ENCODE peak calls at places on chromosomes 5 and 9, in six cellular contexts. E is CD8-positive, alpha-beta memory T cell; K is trophoblast cell; U is heart right ventricle; A is AG04450; S is CD4-positive, CD25-positive, alpha-beta regulatory T cell. T is an unnamed sample. For H3K27me3, the result is how much of the 10 kb centered on the place peaks cover.

GRCh38 chr9:14538529-14538928 is 154.7 kb downstream of the ZDHHC21 start:
- DNase-seq in E (no peak), K (peak), U (no peak), A (no peak), S (no peak), T (no peak)

GRCh38 chr9:100108572-100108971 is 9.5 kb downstream of the INVS start:
- DNase-seq in E (no peak), K (no peak), U (no peak), A (no peak), S (no peak), T (no peak)

GRCh38 chr9:3047912-3048311 is 204.0 kb upstream of the PUM3 start:
- DNase-seq in E (no peak), K (no peak), U (no peak), A (no peak), S (no peak), T (no peak)

GRCh38 chr9:21728781-21729180 is 73.7 kb upstream of the MTAP start:
- DNase-seq in E (no peak), K (no peak), U (no peak), A (no peak), S (no peak), T (no peak)

GRCh38 chr9:137435980-137436760 is 5.0 kb downstream of the ENTPD8 start:
- DNase-seq in E (no peak), K (peak), U (no peak), A (no peak), S (no peak), T (peak)

GRCh38 chr5:92769986-92770385 is 811.0 kb downstream of the NR2F1-AS1 start:
- DNase-seq in E (no peak), K (peak), U (no peak), A (peak), S (no peak), T (no peak)

GRCh38 chr5:178203670-178204204 is 596 bp upstream of the HNRNPAB start:
- DNase-seq in E (no peak), K (no peak), U (no peak), A (no peak), S (no peak), T (no peak)

GRCh38 chr9:89802809-89803355 is 198.1 kb downstream of the GADD45G start:
- DNase-seq in E (no peak), K (no peak), U (peak), A (no peak), S (no peak), T (no peak)

GRCh38 chr5:159092288-159092687 is 7.4 kb downstream of the EBF1 start:
- DNase-seq in E (no peak), K (no peak), U (no peak), A (no peak), S (no peak), T (no peak)

GRCh38 chr5:173812811-173813550 is 75.2 kb upstream of the CPEB4 start:
- DNase-seq in E (no peak), K (no peak), U (no peak), A (no peak), S (no peak), T (no peak)

GRCh38 chr5:177370488-177371119 is 12.9 kb downstream of the RGS14 start:
- DNase-seq in E (peak), K (peak), U (peak), A (peak), S (no peak), T (peak)

GRCh38 chr5:33938881-33939280 is 2.7 kb downstream of the RXFP3 start:
- DNase-seq in E (no peak), K (no peak), U (no peak), A (no peak), S (no peak), T (no peak)

GRCh38 chr5:38257236-38258036 is 923 bp upstream of the EGFLAM start:
- DNase-seq in E (no peak), K (no peak), U (no peak), A (no peak), S (no peak), T (peak)

GRCh38 chr9:136570916-136571315 is 25.1 kb upstream of the NOTCH1 start:
- DNase-seq in E (no peak), K (no peak), U (no peak), A (no peak), S (no peak), T (no peak)

GRCh38 chr9:89523948-89524347 is 26.0 kb upstream of the SEMA4D start:
- DNase-seq in E (peak), K (no peak), U (no peak), A (no peak), S (peak), T (no peak)

GRCh38 chr5:145689235-145689634 is 145.9 kb downstream of the PRELID2 start:
- DNase-seq in E (no peak), K (no peak), U (no peak), A (no peak), S (no peak), T (no peak)

GRCh38 chr9:94076557-94076956 is 7.7 kb upstream of the PTPDC1 start:
- DNase-seq in E (no peak), K (no peak), U (no peak), A (no peak), S (no peak), T (no peak)

GRCh38 chr5:105145152-105145551 is 1582.6 kb upstream of the NUDT12 start:
- DNase-seq in E (no peak), K (no peak), U (no peak), A (no peak), S (no peak), T (no peak)

GRCh38 chr9:4442806-4443205 is 47.5 kb upstream of the SLC1A1 start:
- DNase-seq in E (no peak), K (peak), U (no peak), A (no peak), S (no peak), T (no peak)

GRCh38 chr5:50962934-50963646 is 296.7 kb downstream of the PARP8 start:
- DNase-seq in E (peak), K (peak), U (peak), A (no peak), S (peak), T (peak)

GRCh38 chr5:158843305-158843704 is 256.4 kb downstream of the EBF1 start:
- DNase-seq in E (no peak), K (no peak), U (no peak), A (no peak), S (no peak), T (peak)

DNA sequence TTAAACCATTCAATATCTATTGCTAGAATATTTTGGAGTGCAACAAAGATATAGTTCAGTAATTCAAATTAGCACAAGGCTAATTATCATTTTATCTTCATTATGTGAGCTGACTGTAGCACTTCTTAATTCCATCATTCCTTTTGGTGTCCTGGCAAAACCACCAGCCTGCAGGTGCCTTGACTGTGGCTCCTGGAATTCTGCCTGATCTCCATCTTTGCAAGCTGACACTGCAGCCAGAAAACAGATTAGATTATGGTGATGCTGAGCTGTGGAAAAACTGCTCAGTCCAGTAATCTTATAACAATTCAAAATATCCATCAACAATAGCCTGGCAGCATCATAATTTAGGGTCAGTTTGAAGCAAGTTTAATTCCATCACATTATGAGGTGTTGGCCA is 919.5 kb downstream of the DTWD2 start:
- DNase-seq in E (no peak), K (no peak), U (no peak), A (no peak), S (no peak), T (no peak)
- H3K4me3 ChIP-seq in E (no peak), K (no peak), U (no peak), A (no peak), S (no peak), T (no peak)

GRCh38 chr5:1013238-1013947 is 4.8 kb downstream of the NKD2 start:
- DNase-seq in E (no peak), K (no peak), U (no peak), A (no peak), S (no peak), T (no peak)
- H3K27me3 ChIP-seq in E (under half), K (under half), U (under half), A (under half), S (under half), T (under half)

GRCh38 chr9:7976856-7977255 is 177.3 kb upstream of the DMAC1 start:
- DNase-seq in E (no peak), K (no peak), U (no peak), A (no peak), S (no peak), T (no peak)
- H3K4me3 ChIP-seq in E (peak), K (no peak), U (no peak), A (no peak), S (peak), T (no peak)

GRCh38 chr9:131803758-131804411 is 64.0 kb upstream of the RAPGEF1 start:
- DNase-seq in E (no peak), K (no peak), U (no peak), A (no peak), S (no peak), T (no peak)

GRCh38 chr9:131800885-131801284 is 61.0 kb upstream of the RAPGEF1 start:
- DNase-seq in E (no peak), K (no peak), U (no peak), A (no peak), S (no peak), T (no peak)

GRCh38 chr9:131800366-131800765 is 60.5 kb upstream of the RAPGEF1 start:
- DNase-seq in E (no peak), K (no peak), U (no peak), A (no peak), S (no peak), T (no peak)

GRCh38 chr9:131799177-131799823 is 59.4 kb upstream of the RAPGEF1 start:
- DNase-seq in E (peak), K (no peak), U (peak), A (no peak), S (peak), T (peak)

DNA sequence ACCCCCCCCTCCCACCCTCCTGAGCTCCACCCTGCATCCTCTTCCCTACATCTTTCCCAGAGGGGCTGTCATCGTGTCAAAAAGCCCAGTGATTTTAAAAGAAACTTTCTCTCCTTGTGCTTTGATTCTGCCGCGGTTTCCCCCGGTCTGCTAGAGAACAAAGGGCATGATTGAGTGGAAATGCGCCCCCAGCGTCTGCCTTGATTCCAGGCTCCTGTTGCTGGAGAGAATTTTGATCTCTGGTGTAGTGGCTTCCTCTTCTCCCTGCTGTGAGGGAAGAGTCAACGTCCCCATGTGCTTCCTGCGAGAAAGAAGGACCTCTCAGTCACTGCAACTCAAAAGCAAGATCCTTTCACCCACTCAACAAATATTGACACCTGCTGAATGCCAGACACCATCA is 61.9 kb upstream of the RAPGEF1 start:
- DNase-seq in E (no peak), K (no peak), U (no peak), A (no peak), S (no peak), T (no peak)
- H3K27me3 ChIP-seq in E (under half), K (under half), U (half or more), A (under half), S (under half), T (under half)

GRCh38 chr5:170275376-170275994 is 22.1 kb downstream of the LCP2 start:
- DNase-seq in E (peak), K (peak), U (no peak), A (no peak), S (peak), T (no peak)
- H3K4me3 ChIP-seq in E (peak), K (no peak), U (no peak), A (no peak), S (peak), T (no peak)

DNA sequence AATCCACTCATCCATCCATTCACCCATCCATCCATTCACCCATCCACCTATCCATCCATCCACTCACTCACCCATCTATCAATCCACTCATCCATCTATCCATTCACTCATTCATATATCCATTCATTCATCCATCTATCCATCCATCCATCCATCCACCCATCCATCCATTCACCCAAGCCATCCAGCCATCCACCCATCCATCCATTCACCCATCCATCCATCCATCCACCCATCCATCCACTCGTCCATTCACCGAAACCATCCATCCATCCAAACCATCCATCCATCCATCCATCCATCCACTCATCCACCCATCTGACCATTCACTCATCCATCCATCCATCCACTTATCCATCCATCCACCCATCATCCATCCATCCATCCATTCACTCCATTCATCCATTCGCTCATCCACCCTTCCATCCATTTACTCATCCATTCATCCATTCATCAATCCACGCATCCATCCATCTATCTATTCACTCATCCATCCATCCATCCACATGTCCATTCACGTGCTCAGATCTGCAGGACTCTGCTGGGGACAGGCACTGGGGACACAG is 6.6 kb downstream of the SLC9A3 start:
- DNase-seq in E (no peak), K (no peak), U (no peak), A (no peak), S (no peak), T (no peak)
- H3K27me3 ChIP-seq in E (under half), K (under half), U (half or more), A (half or more), S (under half), T (under half)

DNA sequence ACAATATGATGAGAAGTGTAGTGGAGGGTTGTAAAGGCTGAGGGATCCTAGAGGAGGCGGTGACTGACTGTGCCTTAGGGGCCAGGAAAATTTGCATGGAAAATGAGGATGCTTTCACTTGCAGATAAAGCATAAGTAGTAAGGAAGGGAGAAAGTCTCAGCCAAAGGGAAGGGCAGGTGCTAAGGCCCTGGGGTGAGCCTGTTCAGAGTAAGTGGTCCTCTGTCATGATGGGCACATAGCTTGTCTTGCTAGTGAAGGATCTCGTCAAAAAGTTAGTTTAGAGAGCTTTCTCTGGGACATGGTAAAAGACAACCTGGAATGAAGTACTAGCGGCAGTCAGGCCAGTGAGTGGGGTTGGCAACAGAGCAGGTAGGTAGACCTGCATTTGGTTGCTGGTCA is 75.4 kb upstream of the CPLX2 start:
- DNase-seq in E (no peak), K (no peak), U (no peak), A (no peak), S (no peak), T (no peak)
- H3K4me3 ChIP-seq in E (no peak), K (no peak), U (no peak), A (no peak), S (no peak), T (no peak)

DNA sequence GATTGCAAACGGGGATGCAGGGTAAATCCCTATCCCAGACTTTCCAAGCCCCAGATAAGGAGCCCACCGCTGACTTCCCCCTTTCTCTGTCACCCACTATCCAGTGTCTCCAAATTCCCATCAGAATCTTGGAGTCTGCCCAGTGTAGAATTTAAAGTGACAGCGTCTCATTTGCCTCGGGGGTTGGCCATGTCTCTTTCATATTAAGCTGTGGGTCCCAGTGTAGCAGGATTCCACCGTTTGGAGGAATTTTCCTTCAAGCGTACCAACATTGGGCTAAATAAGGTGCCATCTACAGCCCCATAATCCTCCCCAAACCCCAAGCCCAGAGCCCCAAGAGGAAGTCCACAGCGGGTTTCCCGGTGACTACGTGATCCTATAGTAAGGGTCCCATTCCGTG is 1.1 kb downstream of the BRINP1 start:
- DNase-seq in E (no peak), K (no peak), U (no peak), A (no peak), S (no peak), T (no peak)
- H3K27me3 ChIP-seq in E (under half), K (under half), U (under half), A (under half), S (under half), T (under half)

GRCh38 chr5:157649091-157649490 is 3.1 kb downstream of the SOX30 start:
- DNase-seq in E (no peak), K (no peak), U (no peak), A (no peak), S (no peak), T (no peak)

GRCh38 chr5:157648275-157648990 is 3.8 kb downstream of the SOX30 start:
- DNase-seq in E (no peak), K (no peak), U (no peak), A (no peak), S (no peak), T (no peak)

GRCh38 chr5:157652377-157652692 is at the start of gene SOX30:
- DNase-seq in E (no peak), K (peak), U (no peak), A (no peak), S (no peak), T (no peak)

GRCh38 chr5:157651623-157652376 is 438 bp downstream of the SOX30 start:
- DNase-seq in E (peak), K (peak), U (peak), A (no peak), S (peak), T (peak)

DNA sequence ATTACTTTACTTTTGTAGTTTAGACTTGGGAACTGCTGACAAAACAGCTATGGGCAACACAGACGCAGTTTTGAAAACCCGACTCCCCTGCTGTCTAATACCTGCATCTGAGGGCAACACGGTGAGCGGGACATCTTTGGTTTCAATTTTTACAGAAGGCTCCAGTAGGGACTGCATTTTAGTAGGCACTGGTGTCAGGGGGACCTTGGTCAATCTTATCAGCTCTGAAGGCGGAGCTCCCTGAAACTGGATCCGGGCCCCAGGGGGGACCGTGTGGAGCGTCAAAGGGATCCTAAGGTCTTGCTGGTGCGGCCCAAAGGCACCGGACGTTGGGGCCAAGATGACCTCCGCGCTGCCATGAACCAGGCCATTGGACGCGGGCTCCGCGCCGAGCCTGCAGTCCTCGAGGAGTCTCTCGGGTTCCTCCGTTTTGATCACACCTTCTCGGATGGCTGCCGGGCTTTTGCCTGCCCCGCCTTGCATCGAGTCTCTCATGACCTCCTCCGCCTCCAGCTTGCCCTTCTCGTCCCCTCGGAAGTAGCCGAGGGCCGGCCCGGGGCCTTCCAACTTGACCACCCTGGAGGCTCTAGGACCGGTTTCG is 1.1 kb downstream of the SOX30 start:
- DNase-seq in E (no peak), K (no peak), U (no peak), A (no peak), S (no peak), T (no peak)
- H3K4me3 ChIP-seq in E (no peak), K (no peak), U (no peak), A (no peak), S (no peak), T (peak)

GRCh38 chr5:133613184-133613583 is 843 bp upstream of the FSTL4 start:
- DNase-seq in E (no peak), K (no peak), U (no peak), A (no peak), S (no peak), T (no peak)
- H3K27me3 ChIP-seq in E (under half), K (under half), U (half or more), A (under half), S (under half), T (half or more)

T was measured in left lung.